ENCODE peak calls at places on chromosome X, in ten cellular contexts. N is colonic mucosa; Y is CD4-positive, alpha-beta T cell; G is foreskin fibroblast; L is activated B cell treated with CpG ODN at 0.5 μM for 24 hours; R is gastrocnemius medialis; J is endothelial cell; V is GM12865; U is AG09319; C is MM.1S. X is an unnamed sample.

GRCh38 chrX:11944486-11944885 is 186.4 kb downstream of the MSL3 start:
- DNase-seq in N (no peak), Y (no peak), G (peak; percentile 78), L (no peak), R (no peak), J (peak; percentile 38), V (peak; percentile 28), U (no peak), C (no peak), X (no peak)

GRCh38 chrX:139877710-139878414 is 55.0 kb downstream of the ATP11C start:
- DNase-seq in N (no peak), Y (no peak), G (peak; percentile 16), L (no peak), R (no peak), J (no peak), V (no peak), U (no peak), C (no peak), X (no peak)

GRCh38 chrX:8848921-8849320 is 47.7 kb upstream of the FAM9A start:
- DNase-seq in N (no peak), Y (no peak), G (peak; percentile 18), L (no peak), R (no peak), J (no peak), V (no peak), U (no peak), C (no peak), X (no peak)

GRCh38 chrX:32520789-32521188 is 690.6 kb downstream of the DMD start:
- DNase-seq in N (no peak), Y (no peak), G (no peak), L (no peak), R (no peak), J (no peak), V (no peak), U (no peak), C (no peak), X (no peak)

GRCh38 chrX:111568356-111568755 is 56.9 kb downstream of the SERTM2 start:
- DNase-seq in N (no peak), Y (no peak), G (no peak), L (no peak), R (no peak), J (peak; percentile 4), V (no peak), U (no peak), C (no peak), X (no peak)

GRCh38 chrX:9438950-9439494 is 25.8 kb upstream of the TBL1X start:
- DNase-seq in N (no peak), Y (no peak), G (no peak), L (no peak), R (peak; percentile 21), J (no peak), V (no peak), U (no peak), C (no peak), X (no peak)

GRCh38 chrX:39203427-39203826 is 402.2 kb downstream of the MID1IP1 start:
- DNase-seq in N (peak; percentile 30), Y (no peak), G (no peak), L (no peak), R (no peak), J (no peak), V (no peak), U (no peak), C (no peak), X (no peak)

GRCh38 chrX:1807301-1807731 is 192.5 kb downstream of the ASMT start:
- DNase-seq in N (no peak), Y (no peak), G (peak; percentile 24), L (no peak), R (no peak), J (no peak), V (no peak), U (no peak), C (no peak), X (no peak)

GRCh38 chrX:151458824-151459223 is 61.8 kb downstream of the VMA21 start:
- DNase-seq in N (no peak), Y (no peak), G (no peak), L (no peak), R (no peak), J (no peak), V (no peak), U (no peak), C (no peak), X (no peak)

GRCh38 chrX:131987252-131987651 is 35.9 kb upstream of the STK26 start:
- DNase-seq in N (no peak), Y (no peak), G (no peak), L (no peak), R (no peak), J (no peak), V (peak; percentile 82), U (no peak), C (peak; percentile 51), X (no peak)

GRCh38 chrX:124023838-124024238 is 62.3 kb downstream of the STAG2 start:
- DNase-seq in N (no peak), Y (no peak), G (peak; percentile 35), L (no peak), R (no peak), J (no peak), V (no peak), U (no peak), C (no peak), X (no peak)

GRCh38 chrX:151703487-151703886 is 8.2 kb downstream of the PRRG3 start:
- DNase-seq in N (no peak), Y (no peak), G (no peak), L (no peak), R (peak; percentile 26), J (no peak), V (no peak), U (no peak), C (no peak), X (no peak)

GRCh38 chrX:68417651-68418050 is 15.6 kb downstream of the OPHN1 start:
- DNase-seq in N (no peak), Y (no peak), G (no peak), L (no peak), R (no peak), J (no peak), V (no peak), U (no peak), C (no peak), X (no peak)

GRCh38 chrX:46903458-46904242 is 8.6 kb upstream of the JADE3 start:
- DNase-seq in N (peak; percentile 72), Y (peak; percentile 59), G (peak; percentile 86), L (peak; percentile 54), R (peak; percentile 60), J (peak; percentile 55), V (peak; percentile 79), U (peak; percentile 16), C (peak; percentile 64), X (peak; percentile 27)

GRCh38 chrX:125709074-125709473 is 389.4 kb downstream of the TEX13C start:
- DNase-seq in N (no peak), Y (no peak), G (no peak), L (no peak), R (no peak), J (no peak), V (no peak), U (no peak), C (no peak), X (no peak)

GRCh38 chrX:133265331-133265730 is 47.2 kb upstream of the TFDP3 start:
- DNase-seq in N (no peak), Y (no peak), G (no peak), L (no peak), R (no peak), J (peak; percentile 37), V (no peak), U (no peak), C (no peak), X (no peak)

GRCh38 chrX:74923942-74924448 is 1.3 kb downstream of the NEXMIF start:
- DNase-seq in N (peak; percentile 19), Y (no peak), G (peak; percentile 1), L (peak; percentile 14), R (no peak), J (peak; percentile 4), V (peak; percentile 16), U (no peak), C (no peak), X (no peak)

GRCh38 chrX:5054852-5055251 is 1173.8 kb downstream of the NLGN4X start:
- DNase-seq in N (no peak), Y (no peak), G (no peak), L (no peak), R (no peak), J (no peak), V (no peak), U (no peak), C (no peak), X (no peak)

GRCh38 chrX:107571296-107571998 is 56.9 kb upstream of the PRPS1 start:
- DNase-seq in N (no peak), Y (no peak), G (peak; percentile 91), L (no peak), R (peak; percentile 9), J (no peak), V (peak; percentile 2), U (peak; percentile 52), C (no peak), X (no peak)

GRCh38 chrX:15838017-15838416 is 16.6 kb downstream of the AP1S2 start:
- DNase-seq in N (no peak), Y (no peak), G (no peak), L (no peak), R (no peak), J (peak; percentile 8), V (peak; percentile 11), U (no peak), C (no peak), X (no peak)
- TF ChIP-seq CTCF in N (no peak), Y (no peak), G (no peak), L (no peak), R (no peak), J (peak; percentile 42), V (peak; percentile 25), U (no peak), C (peak; percentile 26), X (no peak)

GRCh38 chrX:21354725-21355124 is 19.5 kb upstream of the CNKSR2 start:
- DNase-seq in N (no peak), Y (no peak), G (no peak), L (no peak), R (no peak), J (no peak), V (peak; percentile 4), U (no peak), C (no peak), X (no peak)
- TF ChIP-seq CTCF in N (no peak), Y (no peak), G (no peak), L (no peak), R (no peak), J (no peak), V (no peak), U (no peak), C (no peak), X (no peak)

GRCh38 chrX:150363561-150364346 is 637 bp downstream of the MAMLD1 start:
- DNase-seq in N (no peak), Y (peak; percentile 33), G (peak; percentile 73), L (peak; percentile 26), R (peak; percentile 19), J (peak; percentile 36), V (no peak), U (no peak), C (no peak), X (no peak)
- TF ChIP-seq CTCF in N (no peak), Y (no peak), G (no peak), L (no peak), R (no peak), J (no peak), V (no peak), U (peak; percentile 13), C (no peak), X (no peak)

DNA sequence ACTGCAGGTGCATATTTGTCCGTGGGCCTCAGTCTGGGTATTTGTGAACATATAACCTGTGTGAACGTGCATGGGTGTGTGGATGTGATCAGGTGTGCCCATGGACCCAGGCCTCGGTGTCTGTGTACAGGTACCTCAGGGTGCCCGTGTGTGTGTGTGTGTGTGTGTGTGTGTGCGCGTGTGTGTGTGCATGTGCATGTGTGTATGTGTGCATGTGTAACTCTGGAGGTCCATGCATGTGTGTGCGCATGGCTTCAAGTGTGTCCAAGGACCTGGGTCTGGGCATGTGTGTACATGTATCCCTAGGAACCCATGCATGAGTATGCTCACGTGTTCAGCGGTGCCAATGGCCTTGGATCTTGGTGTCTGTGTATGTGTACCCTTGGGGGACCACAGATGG is 15.8 kb downstream of the FTSJ1 start:
- DNase-seq in N (no peak), Y (no peak), G (no peak), L (no peak), R (no peak), J (no peak), V (no peak), U (no peak), C (no peak), X (no peak)
- TF ChIP-seq CTCF in N (no peak), Y (no peak), G (no peak), L (no peak), R (no peak), J (no peak), V (no peak), U (no peak), C (no peak), X (no peak)